ENCODE peak calls at places on chromosomes 1 and 21, in five cellular contexts. I is cerebellar cortex, J is H9, K is adipocyte, F is Calu3. V is an unnamed sample.

GRCh38 chr1:234600418-234601216 is 9.4 kb downstream of the IRF2BP2 start:
- DNase-seq in K (no peak), F (peak), I (peak), J (no peak), V (peak)

GRCh38 chr1:165137551-165138316 is 218.8 kb downstream of the LMX1A start:
- DNase-seq in F (no peak), I (peak), K (no peak), J (no peak), V (no peak)

GRCh38 chr1:58764294-58764978 is 19.4 kb downstream of the JUN start:
- DNase-seq in J (no peak), F (no peak), K (peak), I (no peak), V (no peak)

GRCh38 chr1:26378088-26378878 is 5.7 kb upstream of the ZNF683 start:
- DNase-seq in F (no peak), J (no peak), I (no peak), K (peak), V (no peak)

GRCh38 chr1:9317591-9318331 is 25.1 kb downstream of the SPSB1 start:
- DNase-seq in K (peak), F (no peak), J (no peak), I (no peak), V (peak)

GRCh38 chr1:53654216-53655210 is 84.5 kb downstream of the GLIS1 start:
- DNase-seq in F (no peak), I (no peak), J (no peak), K (peak), V (no peak)

GRCh38 chr21:35818597-35818996 is 241.7 kb downstream of the SETD4 start:
- DNase-seq in I (no peak), J (no peak), K (no peak), F (no peak), V (no peak)

GRCh38 chr1:31712041-31712440 is 8.2 kb upstream of the COL16A1 start:
- DNase-seq in K (peak), F (no peak), I (no peak), J (no peak), V (no peak)

GRCh38 chr1:50126962-50127715 is 18.4 kb downstream of the ELAVL4 start:
- DNase-seq in J (no peak), I (no peak), F (no peak), K (no peak), V (no peak)

GRCh38 chr1:237873487-237873927 is 17.2 kb downstream of the ZP4 start:
- DNase-seq in F (peak), I (no peak), J (peak), K (peak), V (no peak)

GRCh38 chr1:188314557-188315137 is 1485.9 kb downstream of the PLA2G4A start:
- DNase-seq in K (no peak), I (no peak), F (no peak), J (no peak), V (no peak)

GRCh38 chr1:242477944-242478343 is 46.6 kb downstream of the PLD5 start:
- DNase-seq in K (no peak), F (no peak), J (no peak), I (no peak), V (peak)

GRCh38 chr1:115478933-115479551 is 141.0 kb upstream of the NGF start:
- DNase-seq in I (no peak), J (peak), K (no peak), F (no peak), V (peak)

GRCh38 chr1:240352769-240353168 is 259.2 kb downstream of the GREM2 start:
- DNase-seq in F (no peak), J (no peak), I (no peak), K (no peak), V (no peak)

GRCh38 chr21:34707876-34708325 is 39.1 kb downstream of the CLIC6 start:
- DNase-seq in J (no peak), F (no peak), K (no peak), I (no peak), V (no peak)

GRCh38 chr1:245016700-245017099 is 138.1 kb upstream of the KIF26B start:
- DNase-seq in F (no peak), I (no peak), J (no peak), K (no peak), V (peak)

GRCh38 chr1:156897078-156897825 is 3.7 kb downstream of the PEAR1 start:
- DNase-seq in F (no peak), I (no peak), K (peak), J (no peak), V (no peak)

GRCh38 chr1:108046021-108046420 is 81.0 kb upstream of the VAV3 start:
- DNase-seq in F (no peak), J (no peak), K (no peak), I (no peak), V (no peak)

GRCh38 chr1:205536759-205537361 is 32.4 kb downstream of the CDK18 start:
- DNase-seq in I (peak), J (peak), F (peak), K (no peak), V (no peak)

GRCh38 chr1:23577056-23577985 is 18.0 kb upstream of the ID3 start:
- DNase-seq in J (no peak), K (peak), F (peak), I (peak), V (no peak)

GRCh38 chr1:18324246-18324645 is 156.5 kb upstream of the KLHDC7A start:
- DNase-seq in I (no peak), F (no peak), K (no peak), J (peak), V (no peak)

GRCh38 chr21:39088831-39089380 is 94.3 kb downstream of the PSMG1 start:
- DNase-seq in F (no peak), J (no peak), I (no peak), K (peak), V (no peak)

GRCh38 chr1:197391303-197392226 is 123.5 kb downstream of the CRB1 start:
- DNase-seq in K (peak), F (no peak), J (no peak), I (no peak), V (no peak)

GRCh38 chr1:222247081-222247480 is 300.8 kb downstream of the HHIPL2 start:
- DNase-seq in J (no peak), I (peak), K (no peak), F (no peak), V (no peak)

GRCh38 chr1:221923921-221924598 is 182.2 kb upstream of the DUSP10 start:
- DNase-seq in K (peak), I (no peak), J (no peak), F (no peak), V (no peak)

GRCh38 chr21:45104560-45104959 is 30.2 kb downstream of the ADARB1 start:
- DNase-seq in F (peak), I (no peak), K (no peak), J (no peak), V (peak)

GRCh38 chr21:41753001-41753725 is 13.7 kb downstream of the RIPK4 start:
- DNase-seq in J (no peak), F (no peak), K (no peak), I (no peak), V (no peak)

GRCh38 chr1:183283286-183283685 is 97.2 kb downstream of the LAMC2 start:
- DNase-seq in K (no peak), I (no peak), F (no peak), J (no peak), V (no peak)

GRCh38 chr1:85134583-85135455 is 66.0 kb downstream of the SYDE2 start:
- DNase-seq in K (peak), I (peak), F (no peak), J (no peak), V (no peak)

GRCh38 chr1:69648486-69648885 is 80.8 kb downstream of the LRRC7 start:
- DNase-seq in I (no peak), F (no peak), J (no peak), K (no peak), V (no peak)

GRCh38 chr1:64200064-64200463 is 3.4 kb upstream of the UBE2U start:
- DNase-seq in J (no peak), I (no peak), K (no peak), F (no peak), V (no peak)

GRCh38 chr1:78297828-78298227 is 192.9 kb upstream of the PTGFR start:
- DNase-seq in I (no peak), F (no peak), J (no peak), K (no peak), V (no peak)

GRCh38 chr21:46369520-46370235 is 45.7 kb downstream of the PCNT start:
- DNase-seq in J (no peak), I (no peak), K (no peak), F (no peak), V (no peak)

GRCh38 chr1:1599030-1599916 is 662 bp downstream of the FNDC10 start:
- DNase-seq in F (no peak), J (peak), I (no peak), K (peak), V (no peak)

GRCh38 chr1:109392788-109393580 is 4.7 kb downstream of the SORT1 start:
- DNase-seq in F (peak), I (peak), J (no peak), K (peak), V (no peak)

GRCh38 chr1:213019450-213019849 is 3.8 kb upstream of the ANGEL2 start:
- DNase-seq in I (no peak), F (no peak), J (no peak), K (no peak), V (no peak)

V was measured in NCI-H1092.